ENCODE peak calls at places on chromosomes 1 and 21, in four cellular contexts. D is astrocyte of the spinal cord, A is AG10803, N is OCI-LY7. H is an unnamed sample.

GRCh38 chr1:173126421-173126820 is 75.7 kb upstream of the TNFSF18 start:
- DNase-seq in D (no peak), A (no peak), N (no peak), H (no peak)

GRCh38 chr1:112255080-112255479 is 140.9 kb upstream of the CTTNBP2NL start:
- DNase-seq in D (no peak), A (no peak), N (no peak), H (no peak)

GRCh38 chr1:55055951-55056631 is 16.7 kb downstream of the PCSK9 start:
- DNase-seq in D (no peak), A (no peak), N (no peak), H (no peak)

GRCh38 chr1:231683439-231684165 is 57.0 kb downstream of the DISC1 start:
- DNase-seq in D (peak), A (peak), N (no peak), H (no peak)

GRCh38 chr1:3313579-3313955 is 140.9 kb upstream of the ARHGEF16 start:
- DNase-seq in D (peak), A (peak), N (no peak), H (no peak)

GRCh38 chr1:204455063-204455830 is 39.4 kb downstream of the PIK3C2B start:
- DNase-seq in D (no peak), A (no peak), N (no peak), H (no peak)

GRCh38 chr1:85027242-85027983 is 20.9 kb downstream of the MCOLN3 start:
- DNase-seq in D (no peak), A (peak), N (peak), H (peak)

GRCh38 chr1:5745776-5746610 is 246.2 kb downstream of the NPHP4 start:
- DNase-seq in D (peak), A (peak), N (peak), H (peak)

GRCh38 chr21:45556645-45557601 is 14.7 kb upstream of the SLC19A1 start:
- DNase-seq in D (no peak), A (no peak), N (no peak), H (no peak)

GRCh38 chr21:37939251-37939650 is 23.0 kb upstream of the KCNJ6 start:
- DNase-seq in D (no peak), A (no peak), N (no peak), H (no peak)

GRCh38 chr1:31760422-31760900 is 3.7 kb downstream of the ADGRB2 start:
- DNase-seq in D (no peak), A (no peak), N (peak), H (no peak)

GRCh38 chr1:27576846-27577245 is 27.1 kb downstream of the AHDC1 start:
- DNase-seq in D (no peak), A (no peak), N (no peak), H (no peak)

GRCh38 chr1:205805082-205805711 is 7.8 kb downstream of the SLC41A1 start:
- DNase-seq in D (no peak), A (no peak), N (no peak), H (no peak)

GRCh38 chr1:164834641-164835040 is 275.7 kb downstream of the PBX1 start:
- DNase-seq in D (no peak), A (peak), N (no peak), H (no peak)

GRCh38 chr1:29502225-29502755 is 266.0 kb downstream of the PTPRU start:
- DNase-seq in D (no peak), A (no peak), N (no peak), H (no peak)

GRCh38 chr21:38989745-38990423 is 184.2 kb downstream of the ETS2 start:
- DNase-seq in D (peak), A (peak), N (no peak), H (no peak)

GRCh38 chr1:180262628-180263488 is 32.8 kb downstream of the LHX4 start:
- DNase-seq in D (no peak), A (no peak), N (no peak), H (no peak)

GRCh38 chr1:26021647-26022403 is at the start of gene EXTL1:
- DNase-seq in D (peak), A (no peak), N (no peak), H (no peak)

GRCh38 chr1:25676488-25676887 is 59.9 kb downstream of the MAN1C1 start:
- DNase-seq in D (no peak), A (no peak), N (no peak), H (no peak)

GRCh38 chr1:207304710-207305151 is 16.7 kb upstream of the CD55 start:
- DNase-seq in D (peak), A (no peak), N (no peak), H (no peak)

GRCh38 chr1:46303872-46304326 is 401 bp downstream of the UQCRH start:
- DNase-seq in D (no peak), A (no peak), N (no peak), H (no peak)

GRCh38 chr1:23902611-23903278 is 10.4 kb downstream of the CNR2 start:
- DNase-seq in D (no peak), A (no peak), N (no peak), H (no peak)

GRCh38 chr1:206554833-206555472 is 47.6 kb downstream of the RASSF5 start:
- DNase-seq in D (no peak), A (no peak), N (no peak), H (no peak)

GRCh38 chr1:56034222-56034621 is 545.1 kb downstream of the PLPP3 start:
- DNase-seq in D (peak), A (peak), N (no peak), H (no peak)

GRCh38 chr1:31663622-31664452 is 19.2 kb upstream of the PEF1 start:
- DNase-seq in D (peak), A (peak), N (peak), H (peak)

GRCh38 chr1:68331117-68331865 is 99.0 kb upstream of the WLS start:
- DNase-seq in D (peak), A (peak), N (no peak), H (no peak)

GRCh38 chr1:60126733-60127132 is 53.2 kb upstream of the C1orf87 start:
- DNase-seq in D (no peak), A (no peak), N (no peak), H (no peak)

GRCh38 chr1:39631361-39632331 is 7.8 kb downstream of the HEYL start:
- DNase-seq in D (no peak), A (no peak), N (peak), H (no peak)

GRCh38 chr1:19096036-19096833 is 113.8 kb downstream of the UBR4 start:
- DNase-seq in D (no peak), A (peak), N (no peak), H (no peak)

GRCh38 chr1:81706650-81707435 is 93.9 kb upstream of the ADGRL2 start:
- DNase-seq in D (peak), A (peak), N (no peak), H (no peak)

GRCh38 chr1:241356519-241357365 is at the start of gene RGS7:
- DNase-seq in D (peak), A (peak), N (no peak), H (peak)

GRCh38 chr1:47887060-47887851 is 109.9 kb downstream of the TRABD2B start:
- DNase-seq in D (no peak), A (no peak), N (no peak), H (no peak)

GRCh38 chr1:39483276-39483675 is 8.2 kb upstream of the BMP8A start:
- DNase-seq in D (no peak), A (no peak), N (no peak), H (no peak)

GRCh38 chr21:44333701-44334636 is 5.2 kb downstream of the CFAP410 start:
- DNase-seq in D (no peak), A (no peak), N (no peak), H (no peak)

GRCh38 chr21:44331209-44331608 is 8.0 kb downstream of the CFAP410 start:
- DNase-seq in D (no peak), A (no peak), N (no peak), H (no peak)

GRCh38 chr21:44332965-44333364 is 6.2 kb downstream of the CFAP410 start:
- DNase-seq in D (no peak), A (no peak), N (no peak), H (no peak)

GRCh38 chr21:44331650-44332306 is 7.4 kb downstream of the CFAP410 start:
- DNase-seq in D (no peak), A (peak), N (no peak), H (no peak)

GRCh38 chr21:44332383-44332782 is 6.8 kb downstream of the CFAP410 start:
- DNase-seq in D (no peak), A (no peak), N (no peak), H (no peak)
- TF ChIP-seq CTCF in D (no peak), A (no peak), N (no peak), H (no peak)

DNA sequence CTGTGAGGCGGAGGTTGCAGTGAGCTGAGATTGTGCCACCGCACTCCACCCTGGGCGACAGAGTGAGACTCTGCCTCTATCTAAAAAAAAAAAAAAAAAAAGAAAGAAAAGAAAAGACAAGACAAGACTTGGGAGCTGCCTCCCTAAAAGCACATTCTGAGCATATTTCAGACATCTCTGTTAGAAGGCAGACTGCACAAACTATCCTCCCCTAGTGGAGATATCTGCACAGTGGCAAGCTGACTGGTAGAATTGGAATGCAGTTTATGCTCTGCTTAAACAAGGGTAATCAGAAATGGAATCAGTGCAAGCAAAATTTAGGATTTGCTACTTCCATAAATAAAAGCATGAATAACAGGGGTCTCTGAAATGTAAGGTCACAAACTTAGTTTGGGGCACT is 31.8 kb downstream of the GNG4 start:
- DNase-seq in D (peak), A (peak), N (no peak), H (no peak)
- TF ChIP-seq CTCF in D (peak), A (peak), N (no peak), H (no peak)

GRCh38 chr21:15291621-15292266 is 226.9 kb upstream of the NRIP1 start:
- DNase-seq in D (no peak), A (no peak), N (no peak), H (no peak)
- TF ChIP-seq CTCF in D (no peak), A (no peak), N (no peak), H (no peak)

DNA sequence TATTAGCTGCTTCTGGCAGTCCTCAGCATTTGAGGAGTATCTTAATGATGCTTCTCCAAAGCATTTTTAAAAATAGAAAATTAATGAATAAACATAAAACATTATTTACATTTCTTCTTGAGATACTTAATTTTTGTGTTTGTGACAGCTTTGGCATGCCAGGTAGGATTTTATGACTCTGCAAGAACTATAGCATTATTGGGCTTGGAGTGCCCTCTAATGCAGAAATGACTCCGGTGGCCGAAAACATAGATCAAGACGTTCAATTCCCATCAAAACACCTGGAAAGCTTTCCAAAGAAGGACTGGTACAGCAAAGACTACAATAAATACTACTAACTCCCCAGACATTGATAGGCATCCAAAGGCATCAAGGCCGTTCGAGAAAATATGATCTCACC is 366.4 kb upstream of the CXADR start:
- DNase-seq in D (no peak), A (no peak), N (no peak), H (no peak)
- TF ChIP-seq CTCF in D (no peak), A (no peak), N (no peak), H (no peak)

H was measured in GM13977.